ENCODE peak calls at places on chromosomes 11 and 22, in six cellular contexts. J is testis; X is AG20443; N is naive thymus-derived CD8-positive, alpha-beta T cell; S is activated effector memory CD4-positive, alpha-beta T cell treated with Interleukin-2 at 50 U/mL for 16 hours; L is stimulated activated CD4-positive, alpha-beta T cell treated with anti-CD3 and anti-CD28 coated beads, TNF-alpha, amount 100 ng/mL, for 24 hours. D is an unnamed sample.

GRCh38 chr11:86395061-86395551 is 20.4 kb downstream of the CCDC81 start:
- DNase-seq in J (peak; percentile 58), X (peak; percentile 33), N (no peak), S (no peak), L (no peak), D (no peak)

GRCh38 chr11:22432331-22433065 is 94.3 kb downstream of the SLC17A6 start:
- DNase-seq in J (peak; percentile 77), X (peak; percentile 8), N (no peak), S (no peak), L (peak; percentile 0), D (no peak)

GRCh38 chr11:120336641-120337132 is 474 bp downstream of the ARHGEF12 start:
- DNase-seq in J (peak; percentile 39), X (peak; percentile 71), N (no peak), S (no peak), L (peak; percentile 37), D (no peak)

GRCh38 chr11:9759519-9760179 is 95.8 kb downstream of the SWAP70 start:
- DNase-seq in J (peak; percentile 65), X (peak; percentile 94), N (peak; percentile 18), S (peak; percentile 84), L (peak; percentile 93), D (peak; percentile 100)

GRCh38 chr11:75782540-75783263 is 14.1 kb downstream of the DGAT2 start:
- DNase-seq in J (no peak), X (no peak), N (no peak), S (no peak), L (no peak), D (no peak)

GRCh38 chr11:69316941-69317340 is 23.0 kb downstream of the MYEOV start:
- DNase-seq in J (no peak), X (no peak), N (no peak), S (no peak), L (no peak), D (peak; percentile 34)

GRCh38 chr11:70064726-70065317 is 13.3 kb upstream of the ANO1 start:
- DNase-seq in J (no peak), X (no peak), N (no peak), S (no peak), L (no peak), D (peak; percentile 39)

GRCh38 chr11:67675058-67675747 is 780 bp upstream of the ALDH3B2 start:
- DNase-seq in J (no peak), X (no peak), N (no peak), S (no peak), L (no peak), D (no peak)

GRCh38 chr22:31932863-31933262 is 11.5 kb upstream of the YWHAH start:
- DNase-seq in J (no peak), X (no peak), N (no peak), S (no peak), L (no peak), D (no peak)

GRCh38 chr11:35466058-35466457 is 46.7 kb upstream of the SLC1A2 start:
- DNase-seq in J (no peak), X (no peak), N (no peak), S (no peak), L (no peak), D (no peak)

GRCh38 chr22:50197000-50197800 is 3.6 kb upstream of the SELENOO start:
- DNase-seq in J (no peak), X (no peak), N (no peak), S (no peak), L (no peak), D (no peak)

GRCh38 chr11:34356918-34357645 is 728 bp downstream of the ABTB2 start:
- DNase-seq in J (peak; percentile 51), X (peak; percentile 64), N (peak; percentile 45), S (peak; percentile 32), L (peak; percentile 36), D (no peak)

GRCh38 chr11:22554221-22554620 is 71.4 kb downstream of the FANCF start:
- DNase-seq in J (no peak), X (no peak), N (no peak), S (no peak), L (no peak), D (no peak)

GRCh38 chr11:118620529-118621070 is 13.2 kb downstream of the PHLDB1 start:
- DNase-seq in J (no peak), X (no peak), N (no peak), S (no peak), L (no peak), D (no peak)

GRCh38 chr22:35556666-35557065 is 16.0 kb downstream of the RASD2 start:
- DNase-seq in J (no peak), X (no peak), N (no peak), S (no peak), L (no peak), D (no peak)

GRCh38 chr11:2775083-2775625 is 75.4 kb upstream of the KCNQ1OT1 start:
- DNase-seq in J (peak; percentile 10), X (no peak), N (no peak), S (no peak), L (no peak), D (no peak)

GRCh38 chr11:119660166-119660720 is 68.8 kb downstream of the NECTIN1 start:
- DNase-seq in J (no peak), X (no peak), N (no peak), S (no peak), L (no peak), D (no peak)

D was measured in CD14-positive monocyte.